ENCODE peak calls at places on chromosomes 3 and 15, in six cellular contexts. B is coronary artery, H is transverse colon, Z is endodermal cell, F is tibial nerve, P is RWPE1. K is an unnamed sample.

GRCh38 chr15:78340243-78341056 is at the start of gene CRABP1:
- DNase-seq in Z (peak), B (no peak), P (no peak), H (no peak), F (no peak), K (no peak)

GRCh38 chr15:83166218-83166617 is 41.4 kb downstream of the HDGFL3 start:
- DNase-seq in F (no peak), Z (no peak), P (no peak), B (no peak), H (no peak), K (no peak)

GRCh38 chr3:13465236-13465958 is 14.7 kb upstream of the HDAC11 start:
- DNase-seq in Z (no peak), F (no peak), P (no peak), B (no peak), H (no peak), K (no peak)

GRCh38 chr15:70670680-70671079 is 92.7 kb downstream of the UACA start:
- DNase-seq in P (peak), Z (no peak), F (no peak), B (no peak), H (no peak), K (no peak)

GRCh38 chr3:31701286-31701685 is 168.6 kb downstream of the STT3B start:
- DNase-seq in B (peak), Z (no peak), H (no peak), P (no peak), F (no peak), K (no peak)

GRCh38 chr15:58864602-58865419 is 68.7 kb downstream of the SLTM start:
- DNase-seq in B (peak), H (no peak), F (no peak), P (no peak), Z (peak), K (no peak)

GRCh38 chr3:89964347-89964746 is 856.9 kb downstream of the EPHA3 start:
- DNase-seq in H (no peak), B (no peak), Z (no peak), F (no peak), P (no peak), K (no peak)

GRCh38 chr15:50685976-50686467 is 575 bp downstream of the TRPM7 start:
- DNase-seq in B (peak), P (peak), H (peak), F (peak), Z (peak), K (peak)

GRCh38 chr15:66768984-66769383 is 66.9 kb downstream of the SMAD6 start:
- DNase-seq in Z (no peak), P (no peak), B (no peak), F (no peak), H (no peak), K (no peak)

GRCh38 chr3:46271910-46272309 is 29.6 kb downstream of the CCR3 start:
- DNase-seq in B (no peak), H (no peak), F (no peak), P (no peak), Z (no peak), K (no peak)

GRCh38 chr3:58077586-58078285 is 69.5 kb downstream of the FLNB start:
- DNase-seq in F (no peak), P (no peak), H (no peak), B (no peak), Z (no peak), K (no peak)

GRCh38 chr15:97684249-97684648 is 276.3 kb upstream of the ARRDC4 start:
- DNase-seq in F (no peak), H (no peak), Z (no peak), P (no peak), B (no peak), K (no peak)

GRCh38 chr3:150180349-150180748 is 209.7 kb upstream of the PFN2 start:
- DNase-seq in P (no peak), Z (no peak), H (no peak), F (no peak), B (no peak), K (no peak)

GRCh38 chr15:41790756-41791546 is 16.7 kb downstream of the MAPKBP1 start:
- DNase-seq in P (peak), F (no peak), Z (no peak), B (no peak), H (no peak), K (no peak)

GRCh38 chr3:112813723-112814171 is 32.9 kb downstream of the CD200R1L start:
- DNase-seq in H (no peak), B (no peak), P (no peak), F (peak), Z (no peak), K (no peak)

GRCh38 chr3:11455977-11456376 is 183.8 kb downstream of the ATG7 start:
- DNase-seq in H (no peak), P (no peak), Z (no peak), F (no peak), B (no peak), K (no peak)

GRCh38 chr15:86328658-86329057 is 249.0 kb downstream of the AGBL1 start:
- DNase-seq in B (no peak), P (no peak), Z (no peak), H (no peak), F (no peak), K (no peak)
- H3K27ac ChIP-seq in B (no peak), P (peak), Z (no peak), H (no peak), F (no peak), K (no peak)

GRCh38 chr3:67642190-67642589 is 12.2 kb downstream of the SUCLG2 start:
- DNase-seq in H (no peak), B (no peak), Z (no peak), P (no peak), F (no peak), K (no peak)

GRCh38 chr3:67642734-67643133 is 11.7 kb downstream of the SUCLG2 start:
- DNase-seq in Z (no peak), P (no peak), H (peak), B (no peak), F (no peak), K (no peak)

GRCh38 chr3:67640023-67640660 is 14.3 kb downstream of the SUCLG2 start:
- DNase-seq in H (no peak), F (no peak), P (no peak), B (no peak), Z (no peak), K (no peak)

GRCh38 chr3:67644827-67645226 is 9.6 kb downstream of the SUCLG2 start:
- DNase-seq in H (no peak), B (no peak), Z (no peak), P (no peak), F (no peak), K (no peak)

DNA sequence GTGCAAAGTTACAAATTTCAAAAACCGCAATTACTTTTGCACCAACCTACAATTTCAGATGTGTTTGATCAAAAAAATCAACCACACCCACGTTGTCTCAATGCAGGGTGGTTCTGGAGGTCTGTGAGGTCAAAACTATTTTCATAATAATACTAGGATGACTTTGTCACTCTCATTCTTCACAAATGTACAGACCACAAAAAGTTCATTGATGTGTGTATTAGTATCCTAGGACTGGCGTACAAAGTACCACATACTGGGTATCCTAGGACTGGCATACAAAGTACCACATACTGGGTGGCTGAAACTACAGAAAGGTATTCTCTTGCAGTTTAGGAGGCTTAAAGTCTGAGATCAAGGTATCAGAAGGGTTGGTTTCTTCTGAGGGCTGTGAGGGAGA is 13.0 kb downstream of the SUCLG2 start:
- DNase-seq in B (no peak), Z (no peak), F (no peak), H (no peak), P (no peak), K (no peak)
- H3K27ac ChIP-seq in B (no peak), Z (no peak), F (no peak), H (no peak), P (no peak), K (no peak)

GRCh38 chr3:52090131-52090548 is 33.8 kb upstream of the DUSP7 start:
- DNase-seq in P (peak), H (no peak), Z (no peak), B (peak), F (peak), K (no peak)
- H3K27ac ChIP-seq in P (peak), H (peak), Z (peak), B (peak), F (peak), K (no peak)

DNA sequence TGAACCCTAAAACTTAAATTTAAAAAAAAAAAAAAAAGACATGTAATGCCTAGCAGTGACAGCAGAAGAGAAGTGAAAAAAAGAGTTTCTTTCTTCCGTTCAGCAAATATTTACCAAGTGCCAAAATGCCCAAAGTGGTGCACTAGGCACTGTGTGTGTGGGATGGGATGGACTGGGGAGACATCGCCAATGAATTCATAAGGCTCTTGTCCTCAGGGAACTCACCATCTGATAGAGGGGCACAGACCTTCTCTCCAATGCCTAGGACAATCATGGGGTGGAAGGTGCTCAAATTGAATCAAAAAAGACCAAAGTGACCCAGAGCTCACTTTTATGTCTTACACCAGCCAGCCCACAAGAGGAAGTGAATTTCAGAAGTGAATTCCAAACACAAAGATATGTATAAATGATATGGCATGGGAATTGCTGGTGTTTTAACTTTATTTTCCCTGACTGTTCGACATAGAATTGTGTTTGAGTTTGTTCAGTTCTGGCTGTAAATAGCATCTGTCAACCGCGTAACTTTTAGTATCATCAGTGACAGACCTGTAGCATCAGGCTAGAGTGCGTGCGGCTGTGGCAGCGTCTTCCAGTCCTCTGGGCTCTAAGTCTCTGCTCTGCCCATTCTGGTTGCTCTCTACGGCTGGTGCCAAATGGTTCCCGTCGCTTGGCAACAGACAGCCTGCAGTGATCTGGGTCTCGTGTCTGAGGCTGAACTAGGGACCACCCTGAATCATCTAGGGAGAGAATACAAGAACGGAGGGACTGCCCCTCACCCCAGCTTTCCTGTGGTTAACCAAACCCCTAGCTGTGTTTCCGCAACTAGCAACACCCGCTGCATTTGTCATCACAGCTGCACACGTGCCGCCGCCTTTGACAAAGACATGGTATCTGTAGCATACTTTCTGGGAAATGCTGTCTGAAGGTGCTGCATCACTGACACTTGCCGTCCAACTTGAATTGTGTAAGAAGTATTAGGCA is 154.0 kb upstream of the THBS1 start:
- DNase-seq in B (no peak), Z (no peak), P (no peak), H (peak), F (peak), K (peak)
- H3K27ac ChIP-seq in B (no peak), Z (no peak), P (no peak), H (no peak), F (no peak), K (no peak)

DNA sequence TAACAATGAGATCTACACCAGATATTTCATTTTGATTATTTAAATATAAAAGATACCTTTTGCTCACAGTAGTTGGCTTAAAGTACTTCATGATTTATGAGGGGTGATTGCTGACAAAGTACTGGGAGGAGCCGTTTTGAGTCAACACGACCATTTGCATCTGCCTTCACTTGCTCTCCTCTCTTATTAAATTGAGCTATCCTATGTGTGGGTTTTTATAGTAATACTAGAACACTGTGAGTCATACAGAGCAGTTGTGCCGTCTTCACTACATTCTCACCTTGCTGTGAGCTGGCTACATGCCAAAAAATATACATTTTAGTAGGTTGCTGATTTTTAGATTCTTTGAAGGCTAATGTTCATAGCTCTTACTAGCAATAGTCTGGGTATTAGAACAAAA is 161.2 kb downstream of the ALCAM start:
- DNase-seq in P (peak), F (no peak), H (no peak), Z (no peak), B (no peak), K (no peak)
- H3K27ac ChIP-seq in P (no peak), F (no peak), H (no peak), Z (no peak), B (no peak), K (no peak)

K was measured in CD4-positive, alpha-beta memory T cell.